ENCODE peak calls at places on chromosomes 7 and 10, in ten cellular contexts. S, V, L, F, Q, E, Y, X, I and J are unnamed samples.

GRCh38 chr7:105473163-105473562 is 48.9 kb downstream of the PUS7 start:
- DNase-seq in S (no peak), V (no peak), L (peak; percentile 90), F (no peak), Q (no peak), E (no peak), Y (no peak), X (no peak), I (peak; percentile 25), J (peak; percentile 88)

GRCh38 chr7:124701955-124702354 is 63.6 kb downstream of the GPR37 start:
- DNase-seq in S (no peak), V (no peak), L (no peak), F (no peak), Q (no peak), E (no peak), Y (no peak), X (no peak), I (no peak), J (peak; percentile 3)

GRCh38 chr7:129698516-129699418 is 87.2 kb downstream of the NRF1 start:
- DNase-seq in S (no peak), V (no peak), L (no peak), F (no peak), Q (no peak), E (no peak), Y (no peak), X (no peak), I (no peak), J (no peak)

GRCh38 chr7:124992881-124993562 is 63.4 kb upstream of the POT1 start:
- DNase-seq in S (no peak), V (peak; percentile 12), L (peak; percentile 90), F (no peak), Q (no peak), E (no peak), Y (no peak), X (no peak), I (peak; percentile 36), J (peak; percentile 29)

GRCh38 chr7:786472-787255 is 45.6 kb upstream of the SUN1 start:
- DNase-seq in S (peak; percentile 77), V (no peak), L (peak; percentile 73), F (no peak), Q (peak; percentile 63), E (peak; percentile 47), Y (peak; percentile 58), X (peak; percentile 66), I (no peak), J (peak; percentile 73)

GRCh38 chr7:106344861-106345260 is 60.1 kb upstream of the NAMPT start:
- DNase-seq in S (no peak), V (no peak), L (no peak), F (no peak), Q (no peak), E (no peak), Y (no peak), X (no peak), I (no peak), J (no peak)

GRCh38 chr10:12459776-12460175 is 110.4 kb downstream of the CAMK1D start:
- DNase-seq in S (no peak), V (no peak), L (no peak), F (no peak), Q (no peak), E (no peak), Y (no peak), X (no peak), I (no peak), J (no peak)

GRCh38 chr10:103578782-103579382 is 85.4 kb downstream of the NEURL1 start:
- DNase-seq in S (peak; percentile 80), V (no peak), L (no peak), F (no peak), Q (no peak), E (no peak), Y (no peak), X (no peak), I (no peak), J (no peak)

GRCh38 chr10:124296121-124296812 is 122.5 kb downstream of the OAT start:
- DNase-seq in S (no peak), V (no peak), L (no peak), F (peak; percentile 81), Q (no peak), E (no peak), Y (no peak), X (no peak), I (peak; percentile 61), J (peak; percentile 43)

GRCh38 chr7:11843113-11843765 is 11.2 kb upstream of the THSD7A start:
- DNase-seq in S (no peak), V (no peak), L (no peak), F (no peak), Q (no peak), E (no peak), Y (no peak), X (no peak), I (no peak), J (no peak)

GRCh38 chr7:131015131-131015954 is 281.3 kb upstream of the KLF14 start:
- DNase-seq in S (no peak), V (no peak), L (peak; percentile 68), F (no peak), Q (no peak), E (no peak), Y (no peak), X (no peak), I (no peak), J (no peak)

GRCh38 chr10:128125416-128125943 is 743 bp downstream of the MKI67 start:
- DNase-seq in S (peak; percentile 65), V (no peak), L (no peak), F (peak; percentile 81), Q (no peak), E (no peak), Y (no peak), X (no peak), I (no peak), J (no peak)